ENCODE peak calls at places on chromosome 19, in seven cellular contexts. J is brain microvascular endothelial cell; C is K562; H is transverse colon; X is CD8-positive, alpha-beta T cell; K is psoas muscle; D is thoracic aorta. I is an unnamed sample.

GRCh38 chr19:1013218-1013617 is 7.7 kb downstream of the TMEM259 start:
- DNase-seq in X (no peak), K (no peak), C (no peak), D (no peak), J (no peak), H (no peak), I (no peak)

GRCh38 chr19:32339988-32340874 is 5.2 kb upstream of the ZNF507 start:
- DNase-seq in X (peak; percentile 4), K (peak; percentile 55), J (peak; percentile 60), H (peak; percentile 65), C (peak; percentile 60), D (peak; percentile 29), I (no peak)

GRCh38 chr19:51564791-51565190 is 6.3 kb upstream of the ZNF175 start:
- DNase-seq in J (no peak), K (no peak), H (no peak), C (peak; percentile 51), X (no peak), D (no peak), I (no peak)

GRCh38 chr19:53989600-53990533 is 1.6 kb upstream of the CACNG6 start:
- DNase-seq in K (no peak), H (no peak), C (no peak), X (no peak), J (no peak), D (no peak), I (no peak)

GRCh38 chr19:30174791-30175190 is 197.4 kb upstream of the ZNF536 start:
- DNase-seq in K (no peak), J (no peak), X (no peak), D (no peak), C (no peak), H (no peak), I (no peak)

GRCh38 chr19:2653717-2654584 is 48.5 kb downstream of the GNG7 start:
- DNase-seq in K (no peak), J (no peak), D (no peak), H (no peak), C (no peak), X (no peak), I (no peak)

GRCh38 chr19:18122424-18122823 is 24.8 kb downstream of the MAST3 start:
- DNase-seq in D (no peak), C (no peak), X (no peak), K (no peak), H (no peak), J (no peak), I (no peak)

GRCh38 chr19:55472463-55472862 is 4.0 kb upstream of the ZNF628 start:
- DNase-seq in X (no peak), C (no peak), J (peak; percentile 68), H (no peak), K (no peak), D (no peak), I (peak; percentile 73)

GRCh38 chr19:4522291-4523002 is 4.2 kb upstream of the PLIN4 start:
- DNase-seq in K (no peak), J (no peak), D (no peak), C (no peak), H (no peak), X (no peak), I (no peak)

GRCh38 chr19:2150794-2151338 is 500 bp downstream of the AP3D1 start:
- DNase-seq in H (peak; percentile 35), C (no peak), K (no peak), X (no peak), J (no peak), D (no peak), I (no peak)

GRCh38 chr19:55283548-55284393 is at the start of gene BRSK1:
- DNase-seq in J (peak; percentile 40), C (peak; percentile 57), H (peak; percentile 60), X (no peak), D (no peak), K (peak; percentile 43), I (no peak)

GRCh38 chr19:51702103-51702753 is 9.1 kb downstream of the SPACA6 start:
- DNase-seq in D (peak; percentile 60), J (no peak), X (no peak), H (peak; percentile 84), K (peak; percentile 81), C (peak; percentile 93), I (no peak)

GRCh38 chr19:51480590-51480989 is 2.3 kb downstream of the CEACAM18 start:
- DNase-seq in H (no peak), X (no peak), K (no peak), J (peak; percentile 4), C (peak; percentile 67), D (no peak), I (no peak)

GRCh38 chr19:6457958-6458694 is 1.5 kb downstream of the SLC25A23 start:
- DNase-seq in K (no peak), X (no peak), D (no peak), J (no peak), H (no peak), C (peak; percentile 77), I (no peak)

GRCh38 chr19:29259153-29259552 is 46.2 kb upstream of the UQCRFS1 start:
- DNase-seq in X (no peak), C (peak; percentile 34), J (no peak), H (no peak), D (no peak), K (no peak), I (no peak)

GRCh38 chr19:18294467-18294864 is 13.0 kb upstream of the JUND start:
- DNase-seq in D (no peak), K (peak; percentile 42), X (peak; percentile 84), J (no peak), H (peak; percentile 69), C (no peak), I (no peak)

GRCh38 chr19:49710372-49710951 is 19.5 kb downstream of the CPT1C start:
- DNase-seq in X (no peak), D (no peak), C (peak; percentile 47), J (no peak), K (no peak), H (no peak), I (peak; percentile 28)

DNA sequence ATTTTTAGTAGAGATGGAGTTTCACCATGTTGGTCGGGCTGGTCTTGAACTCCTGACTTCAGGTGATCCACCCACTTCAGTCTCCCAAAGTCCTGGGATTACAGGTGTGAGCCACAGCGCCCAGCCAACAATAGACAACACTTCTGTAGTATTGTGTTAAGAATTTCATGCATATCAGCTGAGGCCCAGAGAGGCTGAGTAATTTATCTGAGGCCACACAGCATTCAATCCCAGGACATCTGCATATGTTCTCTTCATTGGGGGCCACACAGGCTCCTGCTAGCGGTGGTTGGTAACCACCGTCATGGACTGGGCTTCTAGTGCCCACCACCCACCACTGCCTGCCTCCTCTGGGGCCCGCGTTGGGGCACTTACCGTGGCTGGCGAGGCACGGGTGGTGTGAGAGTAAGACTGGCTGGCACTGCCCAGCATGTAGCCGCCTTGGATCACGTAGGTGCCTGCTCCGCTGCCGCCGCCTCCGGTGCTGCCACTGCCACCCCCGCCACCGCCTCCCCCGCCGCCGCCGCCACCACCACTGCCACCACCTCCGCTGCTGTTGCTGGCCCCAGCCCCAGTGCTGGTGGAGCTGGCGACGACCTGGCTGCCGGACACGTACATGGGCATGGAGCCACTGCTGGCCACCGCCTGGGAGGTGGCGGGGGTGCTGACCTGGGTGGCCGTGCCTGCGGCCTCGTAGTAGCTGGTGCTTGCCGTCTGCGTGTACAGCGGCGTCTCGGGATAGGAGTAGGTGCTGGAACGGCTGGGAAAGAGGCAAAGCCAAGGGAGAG is 20.3 kb downstream of the DCAF15 start:
- DNase-seq in J (no peak), X (no peak), D (no peak), H (no peak), K (no peak), C (no peak), I (no peak)
- H3K4me3 ChIP-seq in J (no peak overlapping the region), X (no peak overlapping the region), D (no peak overlapping the region), H (no peak overlapping the region), K (no peak overlapping the region), C (no peak overlapping the region), I (no peak overlapping the region)

DNA sequence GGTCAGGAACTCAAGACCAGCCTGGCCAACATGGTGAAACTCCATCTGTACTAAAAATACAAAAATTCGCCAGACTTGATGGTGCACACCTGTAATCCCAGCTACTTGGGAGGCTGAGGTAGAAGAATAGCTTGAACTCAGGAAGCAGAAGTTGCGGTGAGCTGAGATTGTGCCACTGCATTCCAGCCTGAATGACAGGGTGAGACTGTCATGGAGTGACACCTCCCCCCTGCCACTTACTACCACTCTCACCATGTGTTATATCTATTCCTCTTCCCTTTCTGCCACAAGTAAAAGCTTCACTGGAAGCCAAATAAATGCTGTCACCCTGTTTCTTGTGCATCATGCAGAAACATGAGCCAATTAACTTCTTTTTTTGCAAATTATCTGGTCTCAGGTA is 10.6 kb upstream of the CEACAM4 start:
- DNase-seq in D (no peak), X (no peak), H (no peak), K (no peak), C (no peak), J (no peak), I (no peak)
- TF ChIP-seq CTCF in D (no peak), X (no peak), H (no peak), K (no peak), C (no peak), J (no peak), I (no peak)

GRCh38 chr19:7978196-7978825 is 27.1 kb downstream of the ELAVL1 start:
- DNase-seq in C (no peak), H (no peak), K (no peak), J (no peak), X (no peak), D (no peak), I (no peak)

GRCh38 chr19:7979011-7979410 is 26.4 kb downstream of the ELAVL1 start:
- DNase-seq in J (no peak), X (no peak), C (no peak), D (no peak), H (no peak), K (no peak), I (no peak)

GRCh38 chr19:7977021-7977722 is 28.3 kb downstream of the ELAVL1 start:
- DNase-seq in K (no peak), H (no peak), J (no peak), X (no peak), D (no peak), C (no peak), I (no peak)

GRCh38 chr19:7976461-7976860 is 29.0 kb downstream of the ELAVL1 start:
- DNase-seq in J (no peak), D (no peak), X (no peak), C (no peak), K (no peak), H (no peak), I (no peak)

GRCh38 chr19:7977723-7978040 is 27.8 kb downstream of the ELAVL1 start:
- DNase-seq in X (no peak), D (no peak), K (no peak), H (no peak), C (no peak), J (no peak), I (no peak)
- H3K36me3 ChIP-seq in X (peaks cover 38% of the 10 kb centered on the region), D (peaks cover 36% of the 10 kb centered on the region), K (peaks cover 54% of the 10 kb centered on the region), H (no peaks in the 10 kb centered on the region), C (peaks cover 91% of the 10 kb centered on the region), J (peaks cover 35% of the 10 kb centered on the region), I (peaks cover 6% of the 10 kb centered on the region)

DNA sequence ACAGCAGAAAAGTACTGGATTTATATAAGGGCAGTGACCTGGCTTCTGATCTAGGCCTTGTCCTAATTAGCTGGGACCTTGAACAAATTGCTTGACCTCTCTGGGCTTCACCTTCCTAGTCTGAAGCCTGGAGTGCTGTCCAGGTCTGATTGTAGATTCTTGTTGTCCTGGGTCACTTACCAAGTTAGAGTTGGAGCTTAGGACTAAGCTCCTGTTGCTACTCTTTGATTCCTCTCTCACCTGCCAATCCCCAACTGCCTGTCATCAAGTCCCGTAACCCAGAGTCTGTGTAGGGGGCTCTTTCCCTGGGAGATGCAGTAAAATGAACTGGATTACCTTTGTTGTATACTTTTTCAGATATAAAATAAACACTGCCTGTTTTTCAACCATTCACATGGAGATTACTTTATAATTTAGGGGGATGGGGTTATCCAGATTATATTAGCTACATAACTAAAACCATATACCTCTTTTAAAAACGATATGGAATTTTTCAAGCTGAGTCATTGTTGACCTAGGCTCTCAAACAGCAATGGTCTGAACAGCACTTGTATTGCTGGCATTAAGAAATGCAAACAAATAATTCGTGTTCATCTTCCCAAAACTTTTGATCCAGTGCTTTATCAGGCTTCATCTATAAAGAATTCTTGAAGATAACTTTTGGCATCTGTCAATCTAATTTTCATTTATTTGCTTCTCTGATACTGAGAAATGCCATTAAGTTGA is 5.8 kb downstream of the ARHGAP35 start:
- DNase-seq in D (no peak), K (no peak), H (no peak), J (no peak), C (peak; percentile 19), X (no peak), I (no peak)
- H3K4me3 ChIP-seq in D (no peak overlapping the region), K (no peak overlapping the region), H (no peak overlapping the region), J (no peak overlapping the region), C (no peak overlapping the region), X (no peak overlapping the region), I (no peak overlapping the region)

I was measured in kidney epithelial cell.